ENCODE peak calls at places on chromosomes 13 and 19, in nine cellular contexts. Y, B, P, D, U, C, X, Q and W are unnamed samples.

GRCh38 chr13:102198418-102199322 is 203.2 kb downstream of the FGF14 start:
- DNase-seq in Y (no peak), B (no peak), P (no peak), D (no peak), U (no peak), C (no peak), X (no peak), Q (no peak), W (no peak)

GRCh38 chr13:95623141-95623540 is 21.4 kb downstream of the DZIP1 start:
- DNase-seq in Y (no peak), B (no peak), P (no peak), D (no peak), U (no peak), C (no peak), X (no peak), Q (no peak), W (no peak)

GRCh38 chr19:50646074-50646807 is 3.0 kb upstream of the C19orf81 start:
- DNase-seq in Y (peak; percentile 83), B (peak; percentile 48), P (peak; percentile 55), D (no peak), U (no peak), C (no peak), X (no peak), Q (no peak), W (no peak)

GRCh38 chr13:35499131-35500051 is 22.9 kb upstream of the MAB21L1 start:
- DNase-seq in Y (no peak), B (no peak), P (no peak), D (no peak), U (no peak), C (no peak), X (no peak), Q (no peak), W (no peak)

GRCh38 chr13:33244907-33245287 is 40.7 kb downstream of the STARD13 start:
- DNase-seq in Y (no peak), B (no peak), P (no peak), D (no peak), U (no peak), C (no peak), X (no peak), Q (no peak), W (no peak)

GRCh38 chr19:8445488-8446001 is 770 bp downstream of the HNRNPM start:
- DNase-seq in Y (no peak), B (no peak), P (peak; percentile 74), D (peak; percentile 76), U (no peak), C (peak; percentile 54), X (no peak), Q (no peak), W (peak; percentile 85)

GRCh38 chr13:74062933-74063332 is 71.3 kb downstream of the KLF12 start:
- DNase-seq in Y (no peak), B (no peak), P (no peak), D (no peak), U (no peak), C (no peak), X (no peak), Q (peak; percentile 52), W (no peak)

GRCh38 chr19:53906211-53907192 is 2.6 kb upstream of the CACNG7 start:
- DNase-seq in Y (peak; percentile 92), B (no peak), P (peak; percentile 81), D (peak; percentile 85), U (peak; percentile 97), C (no peak), X (no peak), Q (no peak), W (peak; percentile 31)

GRCh38 chr13:82147526-82147925 is 1734.7 kb downstream of the SLITRK1 start:
- DNase-seq in Y (no peak), B (no peak), P (no peak), D (no peak), U (no peak), C (no peak), X (no peak), Q (no peak), W (peak; percentile 6)

GRCh38 chr13:99980201-99981114 is 1.1 kb upstream of the ZIC2 start:
- DNase-seq in Y (no peak), B (peak; percentile 52), P (peak; percentile 87), D (peak; percentile 85), U (peak; percentile 85), C (peak; percentile 47), X (no peak), Q (no peak), W (peak; percentile 96)

GRCh38 chr19:6551607-6552450 is 21.0 kb downstream of the TNFSF9 start:
- DNase-seq in Y (peak; percentile 64), B (no peak), P (peak; percentile 85), D (peak; percentile 70), U (peak; percentile 86), C (no peak), X (peak; percentile 45), Q (no peak), W (peak; percentile 70)

GRCh38 chr19:8640402-8641004 is 10.1 kb downstream of the NFILZ start:
- DNase-seq in Y (peak; percentile 76), B (no peak), P (no peak), D (no peak), U (no peak), C (no peak), X (peak; percentile 88), Q (no peak), W (peak; percentile 100)

GRCh38 chr19:45820413-45821102 is 5.5 kb upstream of the RSPH6A start:
- DNase-seq in Y (no peak), B (no peak), P (no peak), D (no peak), U (no peak), C (peak; percentile 40), X (no peak), Q (no peak), W (peak; percentile 26)

GRCh38 chr13:107124129-107124718 is 556.3 kb upstream of the ARGLU1 start:
- DNase-seq in Y (peak; percentile 1), B (no peak), P (peak; percentile 5), D (peak; percentile 21), U (no peak), C (peak; percentile 54), X (peak; percentile 18), Q (no peak), W (peak; percentile 14)

GRCh38 chr13:93859666-93860065 is 619.8 kb downstream of the DCT start:
- DNase-seq in Y (no peak), B (no peak), P (no peak), D (no peak), U (no peak), C (no peak), X (no peak), Q (no peak), W (no peak)

GRCh38 chr19:51318687-51319675 is 7.5 kb downstream of the IGLON5 start:
- DNase-seq in Y (no peak), B (no peak), P (no peak), D (no peak), U (no peak), C (no peak), X (no peak), Q (no peak), W (peak; percentile 43)

DNA sequence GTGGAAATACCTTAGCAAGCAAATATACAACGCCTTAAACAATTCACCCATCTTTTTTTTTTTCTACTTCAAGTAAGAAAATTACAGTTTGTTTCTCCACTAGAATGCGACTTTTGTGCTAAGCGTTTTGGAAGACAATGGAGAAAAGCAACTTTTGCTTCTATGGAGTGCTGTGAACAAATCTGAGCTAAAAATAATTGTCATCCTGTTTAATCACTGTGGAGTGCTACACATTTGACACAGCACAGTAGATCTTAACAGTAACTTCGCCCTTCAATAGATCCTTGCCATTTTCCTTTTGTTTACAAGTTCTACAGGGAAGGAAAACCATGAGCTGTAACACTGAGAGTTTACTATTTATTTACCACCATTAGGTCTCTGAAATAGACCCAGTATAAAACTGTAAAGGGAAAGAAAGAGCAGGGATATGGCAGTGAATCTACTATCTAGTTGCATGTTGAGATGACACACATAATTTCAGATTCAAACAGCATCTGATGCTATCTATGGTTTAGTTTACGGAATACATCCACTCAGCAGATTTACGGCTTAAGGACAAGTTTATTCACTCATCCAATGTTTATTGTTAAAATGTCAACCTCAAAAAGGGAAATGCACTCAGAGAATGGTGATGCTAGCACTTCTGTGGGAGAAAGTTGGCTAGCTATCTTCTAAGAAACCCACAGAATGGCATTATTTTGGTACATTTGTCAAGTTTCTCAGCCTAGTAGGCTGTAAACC is 175.3 kb downstream of the VWA8 start:
- DNase-seq in Y (no peak), B (no peak), P (no peak), D (no peak), U (no peak), C (no peak), X (no peak), Q (no peak), W (no peak)
- TF ChIP-seq MAX in Y (no peak), B (no peak), P (no peak), D (no peak), U (no peak), C (no peak), X (no peak), Q (no peak), W (no peak)

GRCh38 chr19:42402376-42403116 is 12.4 kb upstream of the CNFN start:
- DNase-seq in Y (no peak), B (no peak), P (no peak), D (peak; percentile 56), U (no peak), C (no peak), X (no peak), Q (no peak), W (no peak)
- H3K4me3 ChIP-seq in Y (peak overlapping the region; percentile 56), B (peak overlapping the region; percentile 35), P (no peak overlapping the region), D (peak overlapping the region; percentile 44), U (peak overlapping the region; percentile 67), C (no peak overlapping the region), X (no peak overlapping the region), Q (no peak overlapping the region), W (no peak overlapping the region)

GRCh38 chr13:60591348-60591747 is 194.3 kb downstream of the TDRD3 start:
- DNase-seq in Y (no peak), B (no peak), P (no peak), D (no peak), U (no peak), C (no peak), X (no peak), Q (no peak), W (peak; percentile 69)
- TF ChIP-seq MAX in Y (no peak), B (no peak), P (no peak), D (no peak), U (no peak), C (no peak), X (no peak), Q (no peak), W (no peak)

GRCh38 chr19:1755467-1756155 is 2.3 kb downstream of the ONECUT3 start:
- DNase-seq in Y (no peak), B (no peak), P (no peak), D (no peak), U (peak; percentile 68), C (no peak), X (no peak), Q (no peak), W (no peak)

GRCh38 chr19:1754651-1755466 is 1.6 kb downstream of the ONECUT3 start:
- DNase-seq in Y (no peak), B (no peak), P (no peak), D (no peak), U (peak; percentile 73), C (no peak), X (no peak), Q (no peak), W (no peak)

GRCh38 chr19:1757468-1758230 is 4.3 kb downstream of the ONECUT3 start:
- DNase-seq in Y (no peak), B (no peak), P (peak; percentile 45), D (no peak), U (no peak), C (no peak), X (no peak), Q (no peak), W (no peak)

GRCh38 chr19:1756705-1757445 is 3.6 kb downstream of the ONECUT3 start:
- DNase-seq in Y (no peak), B (no peak), P (no peak), D (no peak), U (no peak), C (no peak), X (no peak), Q (no peak), W (no peak)

GRCh38 chr19:1756264-1756663 is 3.0 kb downstream of the ONECUT3 start:
- DNase-seq in Y (no peak), B (no peak), P (no peak), D (no peak), U (no peak), C (no peak), X (no peak), Q (no peak), W (no peak)
- H3K4me3 ChIP-seq in Y (no peak overlapping the region), B (peak overlapping the region; percentile 62), P (no peak overlapping the region), D (no peak overlapping the region), U (no peak overlapping the region), C (no peak overlapping the region), X (no peak overlapping the region), Q (no peak overlapping the region), W (no peak overlapping the region)